ENCODE peak calls at places on chromosomes 12 and 14, in six cellular contexts. Y is PC-3, U is mammary epithelial cell, N is hepatocyte, L is GM23338, D is GM23248. V is an unnamed sample. For H3K36me3, the result is how much of the 10 kb centered on the place peaks cover.

GRCh38 chr12:82174936-82175335 is 183.3 kb downstream of the CCDC59 start:
- DNase-seq in Y (no peak), D (no peak), N (no peak), U (no peak), L (peak), V (no peak)

GRCh38 chr12:4308334-4308960 is 12.6 kb upstream of the TIGAR start:
- DNase-seq in N (no peak), Y (peak), U (no peak), D (no peak), L (peak), V (no peak)

GRCh38 chr12:65556676-65557424 is 267.4 kb upstream of the HMGA2 start:
- DNase-seq in Y (peak), L (peak), U (peak), N (peak), D (peak), V (peak)

GRCh38 chr14:22564463-22564862 is 24.6 kb downstream of the DAD1 start:
- DNase-seq in L (no peak), N (no peak), Y (no peak), D (no peak), U (no peak), V (no peak)

GRCh38 chr12:71399197-71399596 is 40.4 kb upstream of the LGR5 start:
- DNase-seq in D (no peak), L (no peak), N (no peak), Y (no peak), U (no peak), V (no peak)

GRCh38 chr14:84340938-84341337 is 1189.0 kb upstream of the FLRT2 start:
- DNase-seq in N (peak), L (no peak), Y (no peak), U (no peak), D (no peak), V (no peak)

GRCh38 chr14:53999061-53999488 is 42.5 kb upstream of the BMP4 start:
- DNase-seq in N (peak), L (no peak), Y (no peak), U (peak), D (peak), V (no peak)

GRCh38 chr14:22428681-22429315 is 160.2 kb downstream of the DAD1 start:
- DNase-seq in L (no peak), Y (no peak), U (no peak), N (no peak), D (peak), V (no peak)

DNA sequence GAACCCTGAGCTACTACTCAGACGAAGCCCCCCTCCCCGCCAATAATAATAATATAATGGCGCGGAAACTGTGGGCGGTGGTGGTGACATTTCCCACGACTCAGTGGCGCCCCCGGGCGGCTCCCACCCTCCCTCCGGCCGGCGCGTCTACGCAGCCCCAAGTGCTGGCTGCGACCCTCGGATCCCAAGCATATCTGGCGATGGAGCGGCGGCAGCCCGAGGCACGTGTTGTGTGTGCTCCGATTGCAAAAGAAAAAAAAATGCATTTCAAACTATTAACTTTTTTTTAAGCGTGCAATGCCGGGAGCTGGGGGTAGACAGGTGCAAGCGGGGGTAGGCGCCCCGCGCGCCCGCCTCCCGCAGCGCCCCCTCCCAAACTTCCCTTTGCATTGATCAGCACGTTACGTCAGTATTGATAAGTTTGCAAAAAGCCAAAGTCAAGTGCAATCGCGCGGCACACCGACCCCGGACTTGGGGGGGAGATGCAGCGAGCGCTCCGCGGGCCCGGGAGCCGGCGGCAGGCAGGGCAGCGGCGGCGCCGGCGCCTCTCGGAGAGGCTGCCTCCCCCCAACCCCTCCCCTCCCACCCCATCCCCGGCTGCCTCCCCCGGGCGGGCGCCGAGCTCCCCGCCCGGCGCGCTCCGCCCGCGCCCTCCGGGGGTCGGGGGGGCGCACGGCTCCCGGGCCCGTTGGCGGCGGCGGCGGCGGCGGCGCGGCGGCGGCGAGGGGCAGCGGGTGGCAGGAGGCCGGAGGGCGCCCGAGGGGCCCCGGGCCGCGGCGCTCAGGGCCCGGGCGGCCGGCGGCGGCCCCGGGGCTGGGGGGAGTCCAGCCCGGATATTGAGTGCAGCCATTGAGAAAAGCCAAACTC is 113.1 kb upstream of the MYL2 start:
- DNase-seq in D (no peak), N (peak), U (no peak), L (peak), Y (no peak), V (no peak)
- TF ChIP-seq EZH2 in D (peak), N (peak), U (no peak), L (no peak), Y (peak), V (peak)

DNA sequence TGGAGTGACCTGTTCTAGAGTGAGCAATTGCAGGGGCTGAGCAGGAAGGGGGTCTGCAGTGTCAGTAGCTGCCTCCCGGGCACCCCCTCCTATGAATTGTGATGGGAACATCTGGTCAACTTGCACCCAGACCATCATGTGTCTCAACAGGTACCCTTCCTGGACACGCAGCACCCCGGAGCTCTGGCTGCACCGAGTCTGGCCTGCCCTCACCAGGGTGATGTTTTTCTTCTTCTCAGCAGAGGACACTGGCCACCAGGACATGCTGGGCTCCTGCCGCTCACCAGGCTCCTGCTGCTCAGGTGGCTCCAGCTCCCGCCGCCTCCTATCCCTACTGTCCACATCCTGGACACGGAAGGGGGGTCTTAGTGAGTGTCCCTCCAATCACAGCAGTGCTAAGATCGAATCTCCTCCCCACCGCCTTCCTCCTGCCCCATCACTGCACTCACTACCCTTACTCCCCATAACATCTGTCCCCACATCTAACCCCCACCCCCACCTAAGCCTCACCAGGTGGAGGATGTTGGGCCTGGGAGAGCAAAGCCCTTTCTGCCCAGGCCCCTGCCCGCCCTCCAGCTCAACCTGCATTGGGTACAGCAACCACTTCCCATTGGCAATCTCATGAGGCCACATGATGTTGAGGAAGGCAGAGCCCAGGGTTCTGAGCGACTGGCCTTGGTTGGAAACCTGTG is 14.9 kb downstream of the ITGA7 start:
- DNase-seq in Y (no peak), L (no peak), N (no peak), U (no peak), D (no peak), V (no peak)
- H3K36me3 ChIP-seq in Y (under half), L (under half), N (under half), U (under half), D (under half), V (under half)

DNA sequence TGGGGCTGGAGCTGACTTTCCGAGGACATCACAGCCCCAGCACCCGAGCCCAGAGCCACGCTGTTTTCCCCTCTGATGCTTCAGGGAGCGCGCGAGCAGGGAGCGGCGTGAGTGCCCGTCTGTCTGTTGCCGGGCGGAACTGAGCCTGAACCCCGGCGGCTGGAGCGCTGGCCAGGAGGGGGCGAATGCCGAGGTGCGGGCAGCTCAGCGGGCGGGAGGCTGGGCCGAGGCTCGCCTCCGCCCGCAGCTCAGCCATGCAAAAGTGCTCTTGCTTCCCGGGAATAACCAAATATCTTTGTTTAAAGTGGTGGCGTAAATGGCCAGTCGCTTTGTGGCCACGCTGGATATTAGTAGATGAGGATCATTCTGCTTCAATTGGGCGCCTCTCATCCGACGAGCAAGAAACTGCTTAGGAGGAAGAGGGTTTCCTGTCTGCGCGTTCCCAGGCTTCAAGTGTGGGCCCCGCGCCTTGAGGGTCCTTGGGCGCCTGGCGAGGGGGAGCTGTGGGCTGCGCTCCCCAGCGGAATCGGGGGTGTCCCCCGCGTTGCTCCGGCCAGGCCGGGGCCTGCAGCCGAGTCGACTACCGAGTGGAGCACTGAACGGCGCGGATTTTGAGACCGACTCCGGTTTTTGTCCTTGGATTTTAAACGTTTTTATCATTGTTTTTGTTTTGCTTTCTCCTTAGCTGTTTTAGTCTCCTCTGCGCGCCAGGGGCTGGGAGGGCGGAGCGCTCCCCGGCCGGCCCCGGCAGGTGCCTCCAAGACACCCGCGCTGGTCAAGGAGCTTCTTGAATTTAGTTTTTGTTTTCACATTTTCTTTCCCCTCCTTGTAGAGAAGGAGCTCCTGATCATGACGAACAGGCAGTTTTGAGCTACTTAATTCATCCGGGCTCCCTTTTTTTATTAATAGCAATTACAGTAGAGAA is 831 bp upstream of the NKX2-1 start:
- DNase-seq in L (peak), U (peak), D (peak), Y (peak), N (peak), V (no peak)
- TF ChIP-seq EZH2 in L (peak), U (peak), D (peak), Y (no peak), N (peak), V (peak)

DNA sequence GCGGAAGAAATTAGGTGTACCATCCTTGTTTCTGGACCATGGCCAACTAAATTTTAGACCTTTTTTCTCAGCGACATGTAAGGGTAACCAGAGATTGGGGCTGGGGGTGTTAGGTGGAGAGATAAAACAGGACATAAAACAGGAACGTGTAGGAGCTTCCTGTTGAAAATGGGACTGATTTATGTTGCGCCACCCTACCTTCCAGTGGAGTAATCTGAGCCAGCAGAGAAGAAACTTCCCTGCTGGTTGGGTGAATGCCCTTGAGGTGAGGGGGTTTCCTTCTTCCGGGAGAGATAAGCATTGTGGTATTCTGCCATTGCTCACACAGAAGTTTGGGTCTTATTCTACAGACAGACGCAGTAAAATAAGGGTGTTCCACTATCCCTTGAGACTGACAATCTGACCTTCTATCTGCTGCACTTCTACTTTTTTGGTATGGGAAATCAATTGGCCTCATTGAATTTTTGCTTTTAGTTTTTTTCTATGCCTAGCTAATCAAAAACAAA is 417.6 kb downstream of the PCNX1 start:
- DNase-seq in L (peak), N (peak), D (no peak), U (peak), Y (no peak), V (no peak)
- H3K36me3 ChIP-seq in L (under half), N (under half), D (under half), U (under half), Y (under half), V (under half)

DNA sequence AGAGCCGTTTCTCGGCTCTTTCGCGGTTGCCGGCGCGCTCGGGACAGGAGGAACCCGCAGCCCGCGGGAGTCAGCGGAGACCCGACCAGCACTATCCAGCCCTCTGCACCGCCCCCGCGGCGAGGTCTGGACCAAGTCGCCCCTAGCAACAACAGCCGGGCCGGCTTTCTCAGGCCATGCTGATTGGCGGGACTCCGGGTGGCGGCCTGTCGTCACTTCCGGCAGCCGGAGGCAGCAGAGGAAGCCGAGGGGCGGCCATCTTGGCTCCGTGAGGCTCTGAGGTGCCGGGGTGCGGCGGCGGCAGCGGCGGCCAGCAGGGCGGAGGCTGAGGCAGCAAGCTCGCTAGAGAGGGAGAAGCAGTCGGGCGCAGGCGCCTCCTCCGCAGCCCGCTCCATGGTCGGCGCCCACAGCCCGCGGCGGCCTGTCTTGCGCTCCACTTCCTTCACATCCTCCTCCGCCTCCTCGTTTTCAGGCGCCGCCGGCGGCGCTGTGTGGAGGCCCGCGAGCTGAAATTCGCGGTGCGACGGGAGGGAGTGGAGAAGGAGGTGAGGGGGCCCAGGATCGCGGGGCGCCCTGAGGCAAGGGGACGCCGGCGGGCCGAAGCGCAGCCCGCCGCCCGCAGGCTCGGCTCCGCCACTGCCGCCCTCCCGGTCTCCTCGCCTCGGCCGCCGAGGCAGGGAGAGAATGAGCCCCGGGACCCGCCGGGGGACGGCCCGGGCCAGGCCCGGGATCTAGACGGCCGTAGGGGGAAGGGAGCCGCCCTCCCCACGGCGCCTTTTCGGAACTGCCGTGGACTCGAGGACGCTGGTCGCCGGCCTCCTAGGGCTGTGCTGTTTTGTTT is at the start of gene MARK3:
- DNase-seq in Y (peak), L (peak), D (peak), U (peak), N (peak), V (peak)
- TF ChIP-seq EZH2 in Y (no peak), L (no peak), D (no peak), U (no peak), N (no peak), V (no peak)

DNA sequence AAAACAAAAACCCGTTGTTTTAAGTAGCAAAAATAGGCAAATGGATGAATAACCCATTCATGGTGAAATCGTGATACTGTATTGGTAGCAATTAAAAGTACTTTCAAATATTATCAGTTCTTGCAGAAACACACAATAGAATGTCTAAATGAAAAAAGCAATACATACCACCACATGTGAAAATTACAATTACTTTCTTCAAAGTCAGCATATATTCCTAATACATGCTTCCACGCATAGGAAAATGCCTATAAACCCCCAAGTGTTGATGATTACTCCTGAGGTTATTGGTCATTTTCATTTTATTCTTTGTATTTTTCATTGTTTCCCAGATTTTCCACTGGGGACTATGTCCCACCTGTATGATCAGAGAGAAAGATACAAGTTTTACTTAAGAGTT is 15.2 kb downstream of the DDX55 start:
- DNase-seq in U (no peak), Y (no peak), D (no peak), N (no peak), L (no peak), V (no peak)
- H3K36me3 ChIP-seq in U (under half), Y (half or more), D (half or more), N (under half), L (half or more), V (under half)

GRCh38 chr12:53955776-53956250 is 1.1 kb downstream of the HOXC12 start:
- DNase-seq in N (no peak), U (no peak), L (no peak), Y (no peak), D (no peak), V (no peak)
- TF ChIP-seq EZH2 in N (peak), U (peak), L (peak), Y (no peak), D (peak), V (peak)

DNA sequence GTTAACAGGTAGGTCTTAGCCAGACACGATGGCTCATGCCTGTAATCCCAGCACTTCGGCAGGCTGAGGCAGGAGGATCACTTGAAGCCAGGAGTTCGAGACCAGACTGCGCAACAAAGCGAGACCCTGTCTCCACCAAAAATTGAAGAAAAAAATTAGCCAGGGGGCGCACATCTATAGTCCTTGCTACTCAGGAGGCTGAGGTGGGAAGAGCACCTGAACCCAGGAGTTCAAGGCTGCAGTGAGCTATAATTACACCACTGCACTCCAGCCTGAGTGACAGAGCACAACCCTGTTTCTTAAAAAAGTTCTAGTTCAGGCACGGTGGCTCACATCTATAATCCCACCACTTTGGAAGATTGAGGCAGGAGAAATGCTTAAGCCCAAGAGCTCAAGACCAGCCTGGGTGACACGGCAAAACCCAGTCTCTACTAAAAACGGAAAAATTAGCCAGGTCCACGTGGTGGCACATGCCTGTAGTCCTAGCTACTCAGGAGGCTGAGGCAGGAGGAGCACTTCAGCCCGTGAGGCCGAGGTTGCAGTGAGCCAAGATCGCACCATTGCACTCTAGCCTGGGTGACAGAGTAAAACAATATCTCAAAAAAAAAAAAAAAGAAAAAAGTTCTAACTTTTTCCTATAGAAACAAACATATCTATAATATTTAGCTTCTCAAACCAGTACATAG is 9.1 kb downstream of the BAZ1A start:
- DNase-seq in U (no peak), L (peak), Y (no peak), N (no peak), D (no peak), V (no peak)
- H3K36me3 ChIP-seq in U (under half), L (under half), Y (under half), N (under half), D (under half), V (under half)

DNA sequence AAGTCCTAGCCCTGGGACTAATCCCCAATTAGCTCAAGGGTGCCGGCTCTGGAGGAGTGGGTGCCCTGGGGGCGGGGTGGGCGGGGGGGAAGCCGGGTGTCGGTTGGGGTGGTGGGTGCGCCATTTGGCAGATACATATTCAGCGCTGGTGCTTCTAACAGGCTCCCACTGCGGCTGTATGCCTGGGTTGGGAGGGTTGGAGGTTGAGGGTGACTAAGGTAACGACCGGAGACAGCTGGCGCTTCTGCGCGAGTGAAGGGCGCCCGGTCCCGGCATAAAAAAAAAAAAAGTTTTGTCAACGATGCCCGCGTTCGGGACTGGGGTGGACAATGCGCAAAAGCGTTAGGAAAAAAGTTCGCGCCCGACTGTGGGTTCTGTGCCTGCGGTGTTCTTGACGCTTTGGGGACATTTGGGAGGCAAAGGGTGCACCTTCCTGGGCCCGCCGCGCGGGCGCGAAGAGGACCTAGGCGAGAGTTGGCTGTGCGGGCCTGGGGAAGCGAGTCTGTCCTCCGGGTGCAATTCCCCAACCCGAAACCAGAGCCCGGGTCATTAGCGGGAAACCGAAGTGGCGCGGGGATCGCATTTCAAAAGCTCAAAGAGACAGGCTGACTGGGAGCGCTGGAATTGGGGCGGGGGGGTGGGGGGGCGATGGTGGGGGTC is 19.2 kb downstream of the TBX3 start:
- DNase-seq in U (no peak), Y (peak), N (peak), D (no peak), L (peak), V (no peak)
- TF ChIP-seq EZH2 in U (no peak), Y (no peak), N (no peak), D (no peak), L (peak), V (peak)

GRCh38 chr12:56749364-56749763 is 2.8 kb downstream of the PRIM1 start:
- DNase-seq in D (no peak), U (no peak), N (no peak), L (no peak), Y (no peak), V (no peak)
- H3K36me3 ChIP-seq in D (under half), U (under half), N (under half), L (under half), Y (under half), V (under half)